ENCODE peak calls at places on chromosomes 4 and X, in nine cellular contexts. G is anterior cingulate cortex; B is T follicular helper cell; U is dorsolateral prefrontal cortex; N is WTC11; T is NCI-H345; C is activated T-cell treated with anti-CD3 and anti-CD28 coated beads, Interleukin-2, amount 50 U/mL, for 4 hours; O is MCF 10A; R is H7. J is an unnamed sample.

GRCh38 chrX:40018021-40018420 is 79.7 kb downstream of the BCOR start:
- DNase-seq in G (no peak), B (no peak), U (no peak), N (no peak), T (no peak), C (no peak), O (no peak), R (no peak), J (no peak)

GRCh38 chr4:161336016-161336415 is 827.8 kb downstream of the FSTL5 start:
- DNase-seq in G (no peak), B (no peak), U (no peak), N (no peak), T (no peak), C (no peak), O (no peak), R (no peak), J (no peak)

GRCh38 chrX:12791253-12792228 is at the start of gene PRPS2:
- DNase-seq in G (peak), B (peak), U (peak), N (peak), T (peak), C (peak), O (peak), R (peak), J (no peak)

GRCh38 chr4:24917076-24917856 is 4.4 kb upstream of the CCDC149 start:
- DNase-seq in G (no peak), B (no peak), U (no peak), N (peak), T (no peak), C (no peak), O (no peak), R (peak), J (no peak)

GRCh38 chrX:147174596-147174995 is 360.1 kb upstream of the CXorf51A start:
- DNase-seq in G (no peak), B (no peak), U (no peak), N (no peak), T (no peak), C (no peak), O (peak), R (peak), J (no peak)

GRCh38 chrX:128699716-128700285 is 647.6 kb upstream of the ACTRT1 start:
- DNase-seq in G (no peak), B (no peak), U (no peak), N (no peak), T (no peak), C (no peak), O (no peak), R (no peak), J (no peak)

GRCh38 chrX:103918584-103919335 is 43.7 kb upstream of the TMSB15B start:
- DNase-seq in G (peak), B (peak), U (peak), N (peak), T (peak), C (peak), O (peak), R (peak), J (no peak)

GRCh38 chr4:88569944-88570455 is 22.3 kb upstream of the HERC3 start:
- DNase-seq in G (no peak), B (no peak), U (no peak), N (no peak), T (no peak), C (no peak), O (no peak), R (no peak), J (no peak)

GRCh38 chr4:56626963-56627362 is 54.1 kb downstream of the HOPX start:
- DNase-seq in G (no peak), B (no peak), U (no peak), N (no peak), T (no peak), C (no peak), O (no peak), R (no peak), J (no peak)

GRCh38 chr4:137421796-137422195 is 110.5 kb downstream of the PCDH18 start:
- DNase-seq in G (no peak), B (no peak), U (no peak), N (no peak), T (no peak), C (no peak), O (no peak), R (no peak), J (no peak)

GRCh38 chrX:119573840-119574393 is 446 bp upstream of the UBE2A start:
- DNase-seq in G (no peak), B (no peak), U (no peak), N (no peak), T (no peak), C (no peak), O (peak), R (peak), J (no peak)

GRCh38 chr4:1547863-1548637 is 136.1 kb downstream of the FAM53A start:
- DNase-seq in G (no peak), B (no peak), U (no peak), N (no peak), T (no peak), C (no peak), O (no peak), R (no peak), J (no peak)

GRCh38 chrX:2576793-2577192 is 76.0 kb upstream of the DHRSX start:
- DNase-seq in G (no peak), B (no peak), U (no peak), N (no peak), T (no peak), C (no peak), O (peak), R (no peak), J (no peak)

GRCh38 chr4:163649557-163650091 is 155.1 kb downstream of the TMA16 start:
- DNase-seq in G (no peak), B (no peak), U (no peak), N (no peak), T (no peak), C (no peak), O (no peak), R (peak), J (no peak)

GRCh38 chr4:93237526-93237925 is 591.0 kb upstream of the ATOH1 start:
- DNase-seq in G (no peak), B (no peak), U (no peak), N (no peak), T (no peak), C (no peak), O (no peak), R (no peak), J (no peak)

GRCh38 chrX:40550069-40550468 is 30.7 kb upstream of the ATP6AP2 start:
- DNase-seq in G (no peak), B (no peak), U (no peak), N (no peak), T (peak), C (no peak), O (no peak), R (no peak), J (no peak)

GRCh38 chr4:165378763-165379631 is at the start of gene CPE:
- DNase-seq in G (peak), B (peak), U (peak), N (peak), T (peak), C (peak), O (peak), R (peak), J (no peak)

GRCh38 chr4:2295535-2296442 is 33.9 kb upstream of the MXD4 start:
- DNase-seq in G (no peak), B (no peak), U (no peak), N (no peak), T (no peak), C (no peak), O (no peak), R (peak), J (no peak)

GRCh38 chrX:118534716-118535493 is 39.3 kb downstream of the DOCK11 start:
- DNase-seq in G (no peak), B (no peak), U (no peak), N (no peak), T (no peak), C (no peak), O (no peak), R (peak), J (no peak)

GRCh38 chr4:8706221-8707044 is 113.9 kb downstream of the CPZ start:
- DNase-seq in G (no peak), B (no peak), U (no peak), N (peak), T (no peak), C (no peak), O (no peak), R (peak), J (no peak)

GRCh38 chrX:130125090-130125489 is 14.8 kb upstream of the ELF4 start:
- DNase-seq in G (no peak), B (no peak), U (peak), N (no peak), T (no peak), C (no peak), O (peak), R (no peak), J (no peak)

GRCh38 chr4:15250021-15250441 is 177.8 kb upstream of the C1QTNF7 start:
- DNase-seq in G (no peak), B (no peak), U (no peak), N (no peak), T (no peak), C (no peak), O (no peak), R (no peak), J (no peak)